ENCODE peak calls at places on chromosomes 3 and 15, in five cellular contexts. I is Caco-2, J is left ventricle myocardium inferior, V is HFFc6, Q is lower lobe of right lung. N is an unnamed sample.
A peak's percentile ranks its signal among the peaks of the same experiment; 100 is the strongest.

GRCh38 chr3:197289726-197290125 is 8.7 kb downstream of the DLG1 start:
- DNase-seq in I (no peak), J (no peak), V (no peak), Q (no peak), N (no peak)

GRCh38 chr15:91268510-91268909 is 168.5 kb downstream of the SV2B start:
- DNase-seq in I (no peak), J (no peak), V (no peak), Q (no peak), N (no peak)

GRCh38 chr15:77504310-77504709 is 83.6 kb downstream of the HMG20A start:
- DNase-seq in I (no peak), J (no peak), V (no peak), Q (peak; percentile 78), N (no peak)

GRCh38 chr3:14885307-14885706 is 62.1 kb upstream of the NR2C2 start:
- DNase-seq in I (no peak), J (no peak), V (no peak), Q (no peak), N (no peak)

GRCh38 chr3:141109761-141110160 is 58.6 kb downstream of the SPSB4 start:
- DNase-seq in I (no peak), J (no peak), V (no peak), Q (no peak), N (no peak)

GRCh38 chr3:78887608-78888011 is 880.2 kb downstream of the ROBO1 start:
- DNase-seq in I (no peak), J (no peak), V (no peak), Q (no peak), N (no peak)

GRCh38 chr3:147371771-147372340 is 34.5 kb downstream of the ZIC4 start:
- DNase-seq in I (no peak), J (no peak), V (no peak), Q (no peak), N (no peak)

GRCh38 chr15:27951191-27951890 is 147.8 kb downstream of the OCA2 start:
- DNase-seq in I (no peak), J (no peak), V (no peak), Q (no peak), N (no peak)

GRCh38 chr3:22729981-22730380 is 473.1 kb upstream of the UBE2E2 start:
- DNase-seq in I (no peak), J (no peak), V (no peak), Q (no peak), N (no peak)

GRCh38 chr15:39594764-39595620 is 14.1 kb downstream of the THBS1 start:
- DNase-seq in I (no peak), J (no peak), V (peak; percentile 54), Q (no peak), N (no peak)

GRCh38 chr3:88113311-88114162 is 36.2 kb upstream of the C3orf38 start:
- DNase-seq in I (peak; percentile 50), J (no peak), V (peak; percentile 58), Q (no peak), N (no peak)

GRCh38 chr3:54837964-54838363 is 89.9 kb downstream of the LRTM1 start:
- DNase-seq in I (no peak), J (no peak), V (peak; percentile 45), Q (no peak), N (no peak)

GRCh38 chr3:156400062-156400461 is 154.9 kb downstream of the SSR3 start:
- DNase-seq in I (no peak), J (no peak), V (no peak), Q (no peak), N (no peak)

GRCh38 chr3:9213019-9213646 is 36.3 kb downstream of the SRGAP3 start:
- DNase-seq in I (no peak), J (no peak), V (no peak), Q (no peak), N (no peak)

GRCh38 chr3:70982700-70983140 is 600.8 kb downstream of the FOXP1 start:
- DNase-seq in I (no peak), J (no peak), V (peak; percentile 87), Q (no peak), N (peak; percentile 63)

GRCh38 chr15:33119263-33119662 is 75.3 kb downstream of the FMN1 start:
- DNase-seq in I (no peak), J (no peak), V (no peak), Q (no peak), N (no peak)

GRCh38 chr3:101850327-101851048 is 1.2 kb downstream of the NFKBIZ start:
- DNase-seq in I (no peak), J (no peak), V (no peak), Q (no peak), N (no peak)

GRCh38 chr3:13214847-13215472 is 141.7 kb upstream of the IQSEC1 start:
- DNase-seq in I (no peak), J (no peak), V (no peak), Q (no peak), N (no peak)

GRCh38 chr3:126312326-126312725 is 44.9 kb downstream of the KLF15 start:
- DNase-seq in I (no peak), J (no peak), V (no peak), Q (no peak), N (no peak)

GRCh38 chr15:29631076-29632070 is 190.9 kb downstream of the TJP1 start:
- DNase-seq in I (no peak), J (no peak), V (no peak), Q (no peak), N (no peak)

GRCh38 chr15:38860253-38860652 is 295.6 kb upstream of the RASGRP1 start:
- DNase-seq in I (no peak), J (no peak), V (no peak), Q (no peak), N (no peak)

GRCh38 chr3:20575153-20575552 is 389.1 kb upstream of the SGO1 start:
- DNase-seq in I (no peak), J (no peak), V (peak; percentile 92), Q (no peak), N (no peak)

GRCh38 chr15:58724471-58724870 is 25.0 kb downstream of the ADAM10 start:
- DNase-seq in I (no peak), J (no peak), V (peak; percentile 8), Q (no peak), N (no peak)

GRCh38 chr15:43763819-43764446 is 12.8 kb downstream of the ELL3 start:
- DNase-seq in I (no peak), J (no peak), V (no peak), Q (no peak), N (no peak)

GRCh38 chr15:67189326-67190051 is 65.0 kb downstream of the AAGAB start:
- DNase-seq in I (no peak), J (peak; percentile 92), V (no peak), Q (no peak), N (no peak)

GRCh38 chr3:127529346-127530188 is 61.0 kb downstream of the TPRA1 start:
- DNase-seq in I (no peak), J (no peak), V (no peak), Q (no peak), N (no peak)

GRCh38 chr3:120524171-120524923 is 71.8 kb upstream of the NDUFB4 start:
- DNase-seq in I (no peak), J (no peak), V (peak; percentile 36), Q (no peak), N (no peak)

GRCh38 chr3:153051427-153052095 is 110.5 kb upstream of the RAP2B start:
- DNase-seq in I (no peak), J (no peak), V (peak; percentile 79), Q (no peak), N (no peak)

GRCh38 chr3:66593978-66594377 is 93.2 kb upstream of the LRIG1 start:
- DNase-seq in I (no peak), J (no peak), V (peak; percentile 53), Q (no peak), N (no peak)

GRCh38 chr3:50254577-50255250 is 14.2 kb upstream of the SEMA3B start:
- DNase-seq in I (no peak), J (peak; percentile 79), V (no peak), Q (peak; percentile 86), N (no peak)

GRCh38 chr3:81931852-81932251 is 170.4 kb upstream of the GBE1 start:
- DNase-seq in I (no peak), J (no peak), V (no peak), Q (no peak), N (no peak)

GRCh38 chr3:25855281-25855680 is 65.4 kb downstream of the OXSM start:
- DNase-seq in I (no peak), J (no peak), V (no peak), Q (no peak), N (no peak)

GRCh38 chr3:41569632-41570338 is 370.5 kb downstream of the CTNNB1 start:
- DNase-seq in I (no peak), J (no peak), V (no peak), Q (no peak), N (no peak)

GRCh38 chr15:66164788-66165187 is 88.8 kb downstream of the MEGF11 start:
- DNase-seq in I (no peak), J (no peak), V (no peak), Q (no peak), N (no peak)

GRCh38 chr3:5690490-5690889 is 503.0 kb downstream of the EDEM1 start:
- DNase-seq in I (no peak), J (no peak), V (no peak), Q (no peak), N (no peak)

GRCh38 chr3:28485164-28485563 is 136.5 kb upstream of the AZI2 start:
- DNase-seq in I (no peak), J (no peak), V (no peak), Q (no peak), N (no peak)

GRCh38 chr3:13015286-13016082 is 57.7 kb downstream of the IQSEC1 start:
- DNase-seq in I (no peak), J (no peak), V (no peak), Q (peak; percentile 76), N (no peak)

DNA sequence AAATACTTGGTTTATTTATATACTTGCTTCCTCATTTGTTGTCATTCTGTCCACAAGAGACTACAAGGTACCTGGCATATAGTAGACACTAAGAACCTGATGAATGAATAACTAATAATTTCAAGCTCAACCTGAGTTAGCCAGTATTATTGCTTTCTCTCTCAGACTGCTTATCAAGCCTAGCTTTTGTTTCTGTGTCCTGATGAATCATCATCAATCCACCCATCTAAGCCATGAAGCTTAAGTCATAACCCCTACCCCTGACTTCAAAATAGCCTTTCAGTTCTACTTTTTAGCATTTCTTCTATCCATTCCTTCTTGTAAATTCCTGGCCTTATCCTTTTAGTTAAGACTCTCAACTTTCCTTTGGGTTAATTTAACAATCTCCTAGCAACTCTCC is 420.8 kb downstream of the EPHA6 start:
- DNase-seq in I (no peak), J (no peak), V (no peak), Q (no peak), N (no peak)
- TF ChIP-seq CTCF in I (no peak), J (no peak), V (no peak), Q (no peak), N (no peak)

DNA sequence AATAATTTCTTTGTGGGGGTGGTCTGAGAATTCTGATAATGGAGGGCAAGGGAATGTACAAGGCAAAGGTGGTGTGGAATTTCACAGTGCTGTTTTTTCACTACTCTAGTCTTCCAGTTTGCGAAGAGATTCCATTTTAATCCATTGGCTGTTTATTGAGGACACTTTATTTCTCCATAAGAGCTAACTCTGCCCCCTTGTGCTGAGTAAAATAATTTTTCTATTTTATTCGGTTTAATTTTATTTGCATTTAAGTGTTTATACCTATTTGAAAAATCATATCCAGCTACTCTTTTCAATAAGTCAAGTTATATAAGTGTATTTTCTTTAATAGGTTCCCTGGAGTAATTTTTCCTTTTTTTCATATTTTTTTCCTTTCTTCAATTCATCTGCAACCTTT is 840.1 kb downstream of the TUSC7 start:
- DNase-seq in I (no peak), J (no peak), V (no peak), Q (no peak), N (no peak)
- TF ChIP-seq CTCF in I (no peak), J (no peak), V (peak; percentile 30), Q (no peak), N (no peak)

GRCh38 chr15:75785771-75786563 is 57.3 kb upstream of the UBE2Q2 start:
- DNase-seq in I (no peak), J (no peak), V (peak; percentile 6), Q (no peak), N (no peak)
- TF ChIP-seq CTCF in I (no peak), J (peak; percentile 23), V (peak; percentile 26), Q (no peak), N (no peak)

GRCh38 chr3:135908225-135908624 is 57.3 kb upstream of the PPP2R3A start:
- DNase-seq in I (no peak), J (no peak), V (peak; percentile 17), Q (no peak), N (no peak)
- TF ChIP-seq CTCF in I (no peak), J (no peak), V (no peak), Q (no peak), N (no peak)

N was measured in breast epithelium.